ENCODE peak calls at places on chromosomes 4 and X, in ten cellular contexts. W, X, H, D, I, Z, T, S, M and Q are unnamed samples.

GRCh38 chr4:73690051-73690744 is 50.2 kb upstream of the CXCL8 start:
- DNase-seq in W (no peak), X (no peak), H (no peak), D (no peak), I (no peak), Z (peak; percentile 65), T (no peak), S (no peak), M (no peak), Q (no peak)

GRCh38 chr4:23770011-23770410 is 119.8 kb downstream of the PPARGC1A start:
- DNase-seq in W (no peak), X (no peak), H (no peak), D (no peak), I (no peak), Z (peak; percentile 71), T (no peak), S (no peak), M (no peak), Q (no peak)

GRCh38 chr4:24070117-24070516 is 180.3 kb upstream of the PPARGC1A start:
- DNase-seq in W (no peak), X (no peak), H (no peak), D (no peak), I (no peak), Z (peak; percentile 91), T (no peak), S (no peak), M (peak; percentile 9), Q (no peak)

GRCh38 chr4:20192754-20193521 is 58.8 kb upstream of the SLIT2 start:
- DNase-seq in W (no peak), X (no peak), H (no peak), D (no peak), I (no peak), Z (peak; percentile 64), T (no peak), S (no peak), M (peak; percentile 41), Q (no peak)

GRCh38 chr4:119834901-119835300 is 206.3 kb upstream of the PDE5A start:
- DNase-seq in W (no peak), X (no peak), H (no peak), D (no peak), I (no peak), Z (no peak), T (no peak), S (no peak), M (no peak), Q (no peak)

GRCh38 chrX:13165747-13166146 is 121.3 kb upstream of the FAM9C start:
- DNase-seq in W (no peak), X (no peak), H (no peak), D (no peak), I (no peak), Z (no peak), T (no peak), S (no peak), M (no peak), Q (no peak)

GRCh38 chr4:47213971-47214370 is 182.6 kb downstream of the GABRB1 start:
- DNase-seq in W (no peak), X (no peak), H (no peak), D (no peak), I (no peak), Z (peak; percentile 98), T (no peak), S (no peak), M (peak; percentile 36), Q (no peak)

GRCh38 chr4:106763044-106763443 is 273.1 kb downstream of the DKK2 start:
- DNase-seq in W (no peak), X (no peak), H (no peak), D (peak; percentile 4), I (no peak), Z (peak; percentile 6), T (no peak), S (peak; percentile 4), M (no peak), Q (no peak)

GRCh38 chr4:4358093-4358840 is 28.6 kb upstream of the NSG1 start:
- DNase-seq in W (no peak), X (no peak), H (no peak), D (no peak), I (no peak), Z (no peak), T (no peak), S (no peak), M (no peak), Q (no peak)

GRCh38 chrX:103779156-103779555 is 2.5 kb downstream of the PLP1 start:
- DNase-seq in W (no peak), X (no peak), H (no peak), D (no peak), I (no peak), Z (peak; percentile 33), T (no peak), S (no peak), M (no peak), Q (no peak)

GRCh38 chr4:40301592-40301991 is 33.5 kb upstream of the CHRNA9 start:
- DNase-seq in W (peak; percentile 64), X (no peak), H (no peak), D (no peak), I (peak; percentile 53), Z (no peak), T (no peak), S (no peak), M (no peak), Q (peak; percentile 83)

GRCh38 chr4:74367656-74368055 is 2.7 kb downstream of the EREG start:
- DNase-seq in W (no peak), X (no peak), H (no peak), D (no peak), I (no peak), Z (no peak), T (no peak), S (no peak), M (no peak), Q (no peak)

GRCh38 chrX:19688426-19688825 is 173.1 kb upstream of the MAP3K15 start:
- DNase-seq in W (no peak), X (no peak), H (no peak), D (no peak), I (no peak), Z (no peak), T (no peak), S (no peak), M (no peak), Q (no peak)

GRCh38 chr4:163398238-163398637 is 54.5 kb downstream of the NPY5R start:
- DNase-seq in W (no peak), X (no peak), H (no peak), D (no peak), I (no peak), Z (no peak), T (no peak), S (no peak), M (no peak), Q (no peak)

GRCh38 chr4:186116698-186117097 is 12.2 kb downstream of the FAM149A start:
- DNase-seq in W (no peak), X (no peak), H (no peak), D (no peak), I (no peak), Z (no peak), T (no peak), S (no peak), M (no peak), Q (no peak)

GRCh38 chr4:186118582-186118981 is 14.1 kb downstream of the FAM149A start:
- DNase-seq in W (no peak), X (no peak), H (no peak), D (no peak), I (no peak), Z (no peak), T (no peak), S (no peak), M (no peak), Q (no peak)
- H3K4me3 ChIP-seq in W (no peak overlapping the region), X (no peak overlapping the region), H (no peak overlapping the region), D (no peak overlapping the region), I (no peak overlapping the region), Z (no peak overlapping the region), T (no peak overlapping the region), S (no peak overlapping the region), M (no peak overlapping the region), Q (no peak overlapping the region)

DNA sequence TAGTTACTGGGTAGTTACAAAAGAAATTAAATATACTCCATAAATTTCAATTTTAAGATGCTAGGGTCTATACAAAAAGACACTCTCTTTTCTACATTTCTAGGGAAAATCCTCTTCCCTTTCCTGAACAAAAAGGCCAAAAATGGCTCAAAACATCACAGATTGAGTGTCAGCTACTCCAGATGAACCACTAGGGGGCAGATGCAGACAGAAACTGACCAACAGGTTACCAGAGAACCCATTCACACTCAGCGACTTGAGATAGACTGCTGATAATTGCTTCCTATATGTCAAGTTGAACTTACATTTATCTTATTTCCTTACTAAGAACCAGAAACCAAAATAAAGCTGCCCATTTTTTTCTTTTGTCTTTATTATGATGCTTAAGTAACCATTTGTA is 83.4 kb upstream of the MID1IP1 start:
- DNase-seq in W (no peak), X (no peak), H (no peak), D (peak; percentile 29), I (no peak), Z (peak; percentile 3), T (peak; percentile 11), S (no peak), M (no peak), Q (no peak)
- TF ChIP-seq CTCF in W (peak; percentile 26), X (peak; percentile 42), H (no peak), D (peak; percentile 55), I (no peak), Z (peak; percentile 37), T (peak; percentile 73), S (peak; percentile 48), M (peak; percentile 63), Q (peak; percentile 44)

GRCh38 chrX:36159254-36159653 is 239.7 kb downstream of the CFAP47 start:
- DNase-seq in W (no peak), X (no peak), H (no peak), D (no peak), I (no peak), Z (no peak), T (no peak), S (no peak), M (no peak), Q (no peak)

GRCh38 chrX:36160056-36160455 is 240.5 kb downstream of the CFAP47 start:
- DNase-seq in W (no peak), X (no peak), H (no peak), D (no peak), I (no peak), Z (no peak), T (no peak), S (no peak), M (no peak), Q (no peak)
- H3K27me3 ChIP-seq in W (no peaks in the 10 kb centered on the region), X (no peaks in the 10 kb centered on the region), H (no peaks in the 10 kb centered on the region), D (no peaks in the 10 kb centered on the region), I (no peaks in the 10 kb centered on the region), Z (no peaks in the 10 kb centered on the region), T (no peaks in the 10 kb centered on the region), S (no peaks in the 10 kb centered on the region), M (no peaks in the 10 kb centered on the region), Q (no peaks in the 10 kb centered on the region)

DNA sequence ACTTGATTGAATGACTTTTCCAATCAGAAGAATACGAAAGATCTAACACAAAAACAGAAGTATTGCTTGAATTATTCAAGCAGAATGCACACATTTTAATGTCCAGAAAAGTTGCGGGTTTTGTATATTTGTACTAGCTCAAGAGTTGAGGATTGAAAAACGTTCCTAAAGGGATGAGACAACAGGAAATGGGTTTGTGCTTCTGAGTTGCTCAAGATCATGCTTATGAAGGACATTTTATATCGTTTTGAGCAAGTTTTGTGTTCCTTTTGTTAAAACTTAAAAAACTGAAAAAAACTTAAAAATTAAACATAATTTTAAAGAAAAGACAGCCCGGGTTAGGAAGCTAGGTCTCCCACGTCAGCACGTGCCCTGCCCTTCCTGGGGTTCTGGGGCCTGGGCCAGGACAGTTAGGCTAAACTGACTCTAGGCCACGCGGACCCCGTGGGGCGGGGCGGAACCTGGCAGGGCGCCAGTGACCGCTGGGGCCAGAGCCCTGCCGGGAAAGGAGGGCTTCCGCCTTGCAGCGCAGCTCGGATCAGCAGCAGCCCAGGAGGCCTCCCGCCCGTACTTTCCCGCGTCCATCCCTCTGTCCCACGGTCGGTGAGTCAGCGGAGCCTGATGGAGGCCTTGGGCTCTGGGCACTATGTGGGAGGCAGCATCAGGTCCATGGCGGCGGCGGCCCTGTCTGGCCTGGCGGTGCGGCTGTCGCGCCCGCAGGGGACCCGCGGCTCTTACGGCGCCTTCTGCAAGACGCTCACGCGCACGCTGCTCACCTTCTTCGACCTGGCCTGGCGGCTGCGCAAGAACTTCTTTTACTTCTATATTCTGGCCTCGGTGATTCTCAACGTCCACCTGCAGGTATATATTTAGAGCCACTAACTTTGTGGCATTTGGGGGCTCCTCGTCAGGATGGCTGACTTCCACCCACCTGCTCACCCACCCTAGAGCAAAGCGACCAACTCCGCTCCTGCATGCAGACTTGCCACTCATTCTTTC is at the start of gene SMIM10:
- DNase-seq in W (peak; percentile 61), X (peak; percentile 75), H (peak; percentile 51), D (peak; percentile 42), I (no peak), Z (peak; percentile 79), T (no peak), S (peak; percentile 79), M (no peak), Q (peak; percentile 32)
- H3K4me3 ChIP-seq in W (peak within 1 kb of the TSS; percentile 27), X (peak within 1 kb of the TSS; percentile 42), H (peak within 1 kb of the TSS; percentile 51), D (peak within 1 kb of the TSS; percentile 28), I (peak within 1 kb of the TSS; percentile 19), Z (peak within 1 kb of the TSS; percentile 60), T (no peak within 1 kb of the TSS), S (peak within 1 kb of the TSS; percentile 64), M (no peak within 1 kb of the TSS), Q (peak within 1 kb of the TSS; percentile 33)